ENCODE peak calls at places on chromosomes 13 and 19, in four cellular contexts. Z is GM12878, U is HCT116, Y is HepG2. H is an unnamed sample.

GRCh38 chr13:23378009-23378632 is 55.4 kb downstream of the SACS start:
- ATAC-seq in Z (peak), U (no peak), Y (no peak), H (no peak)

GRCh38 chr19:13150919-13151604 is 851 bp downstream of the IER2 start:
- ATAC-seq in Z (peak), U (peak), Y (no peak), H (no peak)

GRCh38 chr13:21777166-21777565 is 106.3 kb downstream of the FGF9 start:
- ATAC-seq in Z (no peak), U (no peak), Y (no peak), H (no peak)

GRCh38 chr13:97629601-97630272 is 195.8 kb downstream of the RAP2A start:
- ATAC-seq in Z (no peak), U (no peak), Y (no peak), H (no peak)

GRCh38 chr19:35155441-35155840 is 906 bp downstream of the FXYD5 start:
- ATAC-seq in Z (peak), U (peak), Y (no peak), H (no peak)

GRCh38 chr19:55674459-55674840 is 576 bp upstream of the EPN1 start:
- ATAC-seq in Z (no peak), U (peak), Y (no peak), H (no peak)

GRCh38 chr19:21693399-21693798 is 74.0 kb downstream of the ZNF100 start:
- ATAC-seq in Z (no peak), U (no peak), Y (no peak), H (no peak)

GRCh38 chr19:35320285-35320706 is 8.7 kb upstream of the CD22 start:
- ATAC-seq in Z (peak), U (no peak), Y (no peak), H (no peak)

GRCh38 chr13:91813255-91813654 is 414.8 kb downstream of the GPC5 start:
- ATAC-seq in Z (no peak), U (no peak), Y (no peak), H (no peak)

GRCh38 chr19:993831-994393 is 6.3 kb upstream of the GRIN3B start:
- ATAC-seq in Z (no peak), U (no peak), Y (peak), H (no peak)

GRCh38 chr19:7294571-7295212 is 478 bp upstream of the INSR start:
- ATAC-seq in Z (peak), U (peak), Y (peak), H (peak)

GRCh38 chr13:39023761-39024160 is 14.1 kb downstream of the PROSER1 start:
- ATAC-seq in Z (no peak), U (no peak), Y (no peak), H (no peak)

GRCh38 chr19:3298853-3299449 is 67.4 kb upstream of the NFIC start:
- ATAC-seq in Z (no peak), U (no peak), Y (no peak), H (no peak)

GRCh38 chr13:33186851-33187250 is 98.7 kb downstream of the STARD13 start:
- ATAC-seq in Z (no peak), U (no peak), Y (no peak), H (peak)

GRCh38 chr13:43390582-43390981 is 367.2 kb downstream of the DNAJC15 start:
- ATAC-seq in Z (peak), U (no peak), Y (no peak), H (no peak)
- TF ChIP-seq POLR2A in Z (no peak), U (no peak), Y (no peak), H (no peak)

GRCh38 chr19:16141043-16141442 is 2.4 kb upstream of the HSH2D start:
- ATAC-seq in Z (peak), U (no peak), Y (peak), H (no peak)
- TF ChIP-seq POLR2AphosphoS5 in Z (no peak), U (no peak), Y (no peak), H (no peak)

GRCh38 chr13:102596147-102597028 is at the start of gene TPP2:
- ATAC-seq in Z (peak), U (peak), Y (peak), H (peak)

GRCh38 chr13:102599451-102600012 is 2.7 kb downstream of the TPP2 start:
- ATAC-seq in Z (no peak), U (no peak), Y (no peak), H (no peak)

GRCh38 chr13:102591988-102592781 is 4.6 kb upstream of the TPP2 start:
- ATAC-seq in Z (peak), U (peak), Y (peak), H (peak)

GRCh38 chr13:102597029-102598015 is 536 bp downstream of the TPP2 start:
- ATAC-seq in Z (peak), U (peak), Y (peak), H (peak)

DNA sequence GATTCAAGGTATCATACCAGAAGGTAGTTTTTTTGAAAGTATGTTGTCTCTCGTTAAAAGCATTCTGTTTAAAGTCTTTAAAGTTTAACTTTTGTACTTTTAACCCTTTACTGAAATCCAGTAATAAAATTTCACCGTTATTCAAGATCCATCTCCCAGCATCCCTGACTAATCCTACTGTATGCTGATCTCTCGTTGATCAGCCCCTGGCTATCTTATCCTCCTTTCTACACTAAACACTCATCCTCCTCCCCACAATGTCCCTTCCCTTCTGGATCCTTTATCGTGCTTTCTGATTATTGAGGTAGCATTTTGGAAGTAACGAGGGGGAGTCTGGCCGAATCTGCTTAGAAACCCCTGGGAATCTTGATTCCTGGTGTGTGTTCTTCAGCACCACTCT is 1.3 kb downstream of the TPP2 start:
- ATAC-seq in Z (no peak), U (no peak), Y (no peak), H (no peak)
- H3K27ac ChIP-seq in Z (peak), U (no peak), Y (no peak), H (no peak)

DNA sequence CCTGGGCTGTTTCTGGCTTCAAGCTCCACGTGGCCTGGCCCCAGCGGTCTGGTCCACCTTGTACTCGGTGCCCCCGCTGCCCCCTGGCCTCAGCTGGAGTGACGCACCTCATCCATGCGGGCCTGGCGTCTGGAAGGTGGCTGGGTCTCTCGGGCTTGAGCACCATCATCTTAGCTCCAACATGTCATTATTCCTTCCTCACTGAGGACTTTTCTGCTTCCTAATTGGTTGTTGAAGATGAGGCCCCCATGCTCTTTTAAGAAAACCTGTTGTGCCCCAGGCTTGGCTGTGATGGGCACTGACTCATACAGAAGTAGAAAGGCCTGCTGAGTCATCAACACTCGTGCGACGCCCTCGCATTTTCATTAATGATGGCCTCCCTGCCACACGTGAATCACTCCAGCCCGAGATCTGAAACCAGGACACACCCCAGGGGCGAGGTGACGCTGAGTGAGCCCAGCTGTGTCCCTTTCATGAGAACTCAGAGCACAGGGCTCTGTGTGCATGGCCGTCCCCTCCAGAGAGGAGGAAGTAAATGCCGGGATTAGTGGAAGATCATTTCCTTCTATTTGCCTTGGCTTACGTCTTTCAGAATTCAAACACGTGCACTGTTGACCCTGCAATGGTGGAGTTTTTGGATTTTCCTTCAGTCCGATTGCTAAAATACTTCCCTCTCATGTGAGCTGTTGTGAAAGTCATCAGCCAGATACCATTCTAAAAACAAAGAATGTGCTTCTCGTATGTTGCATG is 14.0 kb upstream of the GJA3 start:
- ATAC-seq in Z (peak), U (peak), Y (peak), H (peak)
- TF ChIP-seq POLR2A in Z (no peak), U (no peak), Y (no peak), H (no peak)

DNA sequence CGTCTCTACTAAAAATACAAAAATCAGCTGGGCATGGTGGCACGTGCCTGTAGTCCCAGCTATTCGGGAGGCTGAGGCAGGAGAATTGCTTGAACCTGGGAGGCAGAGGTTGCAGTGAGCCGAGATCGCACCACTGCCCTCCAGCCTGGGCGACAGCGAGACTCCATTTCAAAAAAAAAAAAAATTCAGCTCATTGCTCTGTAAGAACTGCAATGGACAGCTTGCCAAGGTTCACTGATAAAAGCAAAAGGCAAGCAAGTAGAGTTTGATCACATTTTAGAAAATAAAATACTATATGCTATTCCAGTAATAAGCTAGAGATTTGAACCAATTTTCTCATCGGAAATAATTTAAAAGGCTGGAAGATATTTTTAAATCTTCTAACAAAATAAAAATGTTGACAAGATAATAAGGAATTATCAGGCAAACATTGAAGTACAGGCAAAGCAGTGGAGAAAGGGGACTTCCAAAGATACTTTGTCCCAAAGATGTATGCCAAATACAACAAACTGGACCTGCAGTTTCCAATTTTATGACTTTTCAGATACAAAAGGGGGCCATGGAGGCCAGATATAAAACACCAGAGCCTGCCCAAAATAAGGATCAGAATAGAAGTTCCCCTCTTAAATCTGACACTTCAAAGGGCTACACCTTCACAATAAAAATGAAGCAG is 29.6 kb downstream of the SLC6A16 start:
- ATAC-seq in Z (no peak), U (no peak), Y (no peak), H (no peak)
- TF ChIP-seq POLR2AphosphoS5 in Z (no peak), U (no peak), Y (no peak), H (no peak)

GRCh38 chr19:36847968-36848367 is 2.7 kb upstream of the ZNF345 start:
- ATAC-seq in Z (no peak), U (no peak), Y (no peak), H (no peak)

GRCh38 chr19:36851898-36852297 is 1.2 kb downstream of the ZNF345 start:
- ATAC-seq in Z (no peak), U (no peak), Y (no peak), H (no peak)

GRCh38 chr19:36849701-36850645 is 703 bp upstream of the ZNF345 start:
- ATAC-seq in Z (peak), U (no peak), Y (peak), H (peak)

DNA sequence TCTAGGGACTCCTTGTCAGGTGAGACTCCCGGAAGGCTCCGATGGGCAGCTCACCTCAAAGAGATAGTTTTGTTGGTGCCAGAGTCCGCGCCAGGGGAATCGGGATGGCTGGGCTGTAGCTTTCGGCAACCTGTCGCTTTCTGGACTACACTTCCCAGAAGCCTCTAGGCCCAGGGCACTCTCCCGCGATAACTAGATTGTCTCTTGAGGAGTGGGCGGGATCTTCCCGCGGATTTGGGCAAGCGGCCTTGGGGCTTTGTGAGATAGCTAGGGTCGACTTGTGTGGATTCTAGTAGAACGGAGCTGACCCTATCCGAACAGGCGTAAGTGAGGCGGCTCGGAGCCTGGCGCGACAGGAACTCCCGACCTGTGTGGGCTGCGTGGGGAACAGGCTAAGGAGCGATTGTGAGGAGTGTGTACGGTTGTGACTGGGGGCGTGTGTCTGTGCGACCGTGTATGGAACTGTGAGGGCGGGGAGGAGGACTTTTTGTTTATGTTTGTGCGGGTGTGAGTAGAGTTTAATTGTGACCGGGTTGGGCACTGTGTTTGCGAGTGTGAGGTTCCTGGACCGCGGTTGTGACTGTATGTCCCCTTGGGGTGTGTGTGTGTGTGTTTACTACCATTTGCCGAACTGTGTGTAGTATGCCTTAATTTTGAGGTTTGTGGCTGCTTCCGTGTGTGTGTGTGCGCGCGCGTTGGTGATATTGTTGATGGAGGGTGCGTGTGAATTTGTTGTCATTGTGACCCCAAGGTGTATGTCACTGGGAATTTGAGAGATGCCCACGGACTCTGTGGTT is at the start of gene ZNF345:
- ATAC-seq in Z (peak), U (no peak), Y (peak), H (peak)
- H3K27ac ChIP-seq in Z (peak), U (no peak), Y (peak), H (peak)

DNA sequence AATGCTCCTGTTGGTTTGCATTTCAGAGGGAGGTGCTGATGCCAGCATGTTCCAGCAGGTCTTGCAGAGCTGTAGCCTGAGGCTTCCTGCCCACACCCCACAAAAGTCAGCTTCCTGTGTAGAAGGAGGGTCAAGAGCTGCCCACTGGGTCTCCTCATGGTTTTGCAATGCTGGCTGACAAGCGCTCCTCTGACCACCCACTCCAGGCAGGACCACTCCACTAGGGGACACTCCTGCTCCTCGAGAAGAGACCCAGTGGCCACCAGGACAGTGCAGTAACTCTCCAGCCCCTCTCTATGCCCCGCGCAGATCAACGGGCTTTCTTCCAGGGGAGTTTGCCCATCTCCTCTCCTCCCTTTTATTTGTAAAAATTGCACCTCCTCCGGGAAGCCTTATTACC is 72.9 kb upstream of the UQCRFS1 start:
- ATAC-seq in Z (no peak), U (no peak), Y (peak), H (no peak)
- TF ChIP-seq POLR2A in Z (no peak), U (no peak), Y (no peak), H (no peak)

GRCh38 chr19:33389574-33390119 is 16.1 kb downstream of the CEBPG start:
- ATAC-seq in Z (no peak), U (no peak), Y (no peak), H (no peak)

GRCh38 chr19:33390908-33391630 is 17.6 kb downstream of the CEBPG start:
- ATAC-seq in Z (no peak), U (no peak), Y (no peak), H (no peak)

GRCh38 chr19:33388817-33389573 is 15.5 kb downstream of the CEBPG start:
- ATAC-seq in Z (no peak), U (no peak), Y (no peak), H (no peak)

GRCh38 chr19:33391631-33392249 is 18.2 kb downstream of the CEBPG start:
- ATAC-seq in Z (no peak), U (no peak), Y (peak), H (no peak)

DNA sequence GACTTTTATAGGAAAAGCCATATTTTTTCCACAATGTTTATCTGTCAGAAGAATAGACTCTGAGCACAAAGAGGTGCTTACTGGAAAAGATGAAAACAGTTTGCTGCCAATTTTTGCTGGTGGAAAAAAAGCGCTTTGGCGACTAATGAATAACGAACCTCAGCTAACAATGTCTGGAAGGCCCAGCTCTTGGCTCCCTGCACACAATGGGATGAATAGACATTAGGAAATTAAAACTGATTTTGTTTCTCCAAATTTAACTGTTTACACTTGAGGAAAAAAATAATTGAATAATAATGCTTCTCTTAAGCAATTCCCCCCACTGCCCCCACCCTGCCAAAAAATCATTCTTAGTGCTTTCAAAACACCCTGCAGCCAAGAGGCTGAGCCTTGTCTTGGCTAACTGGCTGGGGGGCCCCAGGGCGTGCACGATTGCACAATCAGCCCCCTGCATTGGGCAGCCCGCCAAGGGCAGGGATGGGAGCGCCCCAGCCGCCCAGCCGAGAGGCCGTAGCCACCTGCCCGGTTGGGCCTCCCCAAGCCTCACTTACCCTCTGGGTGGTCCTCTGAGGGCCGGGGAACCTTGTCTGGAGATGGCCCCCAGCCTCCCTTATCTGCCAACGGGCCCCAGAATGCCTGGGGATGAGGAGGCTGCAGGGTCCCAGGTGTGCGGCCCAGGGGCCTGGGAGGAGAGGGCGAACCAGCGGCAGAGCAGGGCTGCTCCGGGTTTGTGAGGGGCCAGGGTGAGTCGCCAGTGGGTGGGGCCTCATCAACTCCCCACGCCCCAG is 16.8 kb downstream of the CEBPG start:
- ATAC-seq in Z (no peak), U (no peak), Y (no peak), H (peak)
- TF ChIP-seq POLR2AphosphoS5 in Z (no peak), U (no peak), Y (no peak), H (peak)